ENCODE peak calls at places on chromosomes 3 and 15, in six cellular contexts. B, J, P, W, D and O are unnamed samples.
A peak's percentile ranks its signal among the peaks of the same experiment; 100 is the strongest.

GRCh38 chr15:92869263-92869940 is 30.7 kb upstream of the CHD2 start:
- DNase-seq in W (no peak), J (no peak), P (no peak), D (no peak), B (no peak), O (no peak)

GRCh38 chr3:77247063-77247462 is 207.2 kb downstream of the ROBO2 start:
- DNase-seq in P (no peak), J (no peak), W (no peak), D (no peak), B (no peak), O (no peak)

GRCh38 chr3:102478160-102478559 is 43.3 kb downstream of the ZPLD1 start:
- DNase-seq in B (no peak), W (no peak), D (no peak), P (no peak), J (no peak), O (no peak)

GRCh38 chr3:64109438-64109837 is 86.1 kb upstream of the PSMD6 start:
- DNase-seq in P (peak; percentile 74), B (no peak), W (no peak), J (no peak), D (no peak), O (peak; percentile 85)

GRCh38 chr3:61857297-61857696 is 295.9 kb downstream of the PTPRG start:
- DNase-seq in B (no peak), D (no peak), J (no peak), W (no peak), P (no peak), O (no peak)

GRCh38 chr3:14175383-14176037 is 2.9 kb downstream of the XPC start:
- DNase-seq in J (no peak), P (no peak), D (no peak), B (no peak), W (peak; percentile 58), O (no peak)

GRCh38 chr3:181311186-181311585 is 321.6 kb upstream of the DNAJC19 start:
- DNase-seq in D (no peak), W (no peak), B (no peak), J (no peak), P (no peak), O (no peak)

GRCh38 chr15:98548172-98548971 is 100.0 kb upstream of the IGF1R start:
- DNase-seq in W (peak; percentile 68), P (peak; percentile 91), J (peak; percentile 56), D (no peak), B (peak; percentile 51), O (peak; percentile 41)

GRCh38 chr15:73994419-73994883 is at the start of gene PML:
- DNase-seq in J (peak; percentile 88), W (peak; percentile 96), D (peak; percentile 88), B (peak; percentile 96), P (peak; percentile 98), O (peak; percentile 97)

GRCh38 chr3:128487813-128488635 is 5.0 kb downstream of the GATA2 start:
- DNase-seq in P (peak; percentile 95), B (peak; percentile 97), J (peak; percentile 88), W (peak; percentile 51), D (no peak), O (peak; percentile 40)

GRCh38 chr3:158110658-158111018 is 749 bp downstream of the RSRC1 start:
- DNase-seq in J (no peak), D (no peak), B (no peak), W (no peak), P (no peak), O (no peak)

GRCh38 chr3:161854232-161854771 is 357.7 kb downstream of the OTOL1 start:
- DNase-seq in D (no peak), J (peak; percentile 42), W (peak; percentile 3), P (no peak), B (peak; percentile 71), O (no peak)

GRCh38 chr15:82952156-82953081 is at the start of gene HOMER2:
- DNase-seq in W (peak; percentile 36), J (peak; percentile 28), B (peak; percentile 15), P (no peak), D (no peak), O (no peak)

GRCh38 chr3:149271669-149272068 is 50.0 kb upstream of the CP start:
- DNase-seq in J (no peak), B (no peak), W (no peak), D (no peak), P (no peak), O (no peak)

GRCh38 chr3:111548756-111549155 is 6.8 kb downstream of the CD96 start:
- DNase-seq in W (no peak), J (no peak), D (no peak), P (no peak), B (no peak), O (no peak)

GRCh38 chr3:21624514-21624913 is 126.5 kb downstream of the ZNF385D start:
- DNase-seq in W (no peak), B (peak; percentile 50), D (no peak), J (no peak), P (no peak), O (no peak)

GRCh38 chr3:125289429-125289828 is 76.9 kb upstream of the SLC12A8 start:
- DNase-seq in W (no peak), D (no peak), J (no peak), P (no peak), B (no peak), O (no peak)

GRCh38 chr15:66285462-66286280 is 7.7 kb upstream of the DIS3L start:
- DNase-seq in J (no peak), P (no peak), W (no peak), B (no peak), D (no peak), O (no peak)

GRCh38 chr3:71130516-71131384 is 452.8 kb downstream of the FOXP1 start:
- DNase-seq in W (peak; percentile 73), J (peak; percentile 43), D (no peak), P (peak; percentile 78), B (peak; percentile 74), O (peak; percentile 62)

GRCh38 chr3:109081746-109082510 is 36.0 kb downstream of the MORC1 start:
- DNase-seq in J (peak; percentile 40), P (no peak), B (peak; percentile 65), D (no peak), W (peak; percentile 25), O (no peak)

GRCh38 chr3:87052499-87053260 is 61.7 kb upstream of the VGLL3 start:
- DNase-seq in D (no peak), W (no peak), B (no peak), J (no peak), P (peak; percentile 58), O (no peak)

GRCh38 chr3:80688814-80689213 is 921.0 kb upstream of the ROBO1 start:
- DNase-seq in J (no peak), W (no peak), P (no peak), D (no peak), B (peak; percentile 72), O (no peak)

GRCh38 chr15:62389887-62390792 is 225.1 kb upstream of the C2CD4B start:
- DNase-seq in P (peak; percentile 91), B (peak; percentile 85), D (no peak), W (peak; percentile 80), J (peak; percentile 76), O (peak; percentile 77)

GRCh38 chr15:79160211-79160610 is 69.6 kb upstream of the RASGRF1 start:
- DNase-seq in J (no peak), W (no peak), D (no peak), B (no peak), P (peak; percentile 87), O (no peak)

GRCh38 chr3:85977615-85978338 is 1013.2 kb downstream of the VGLL3 start:
- DNase-seq in W (no peak), B (no peak), P (no peak), J (no peak), D (no peak), O (peak; percentile 33)

GRCh38 chr15:80727196-80727595 is 32.1 kb downstream of the ABHD17C start:
- DNase-seq in J (no peak), W (no peak), D (no peak), P (no peak), B (no peak), O (no peak)

GRCh38 chr15:80878242-80878866 is 99.2 kb downstream of the CEMIP start:
- DNase-seq in B (no peak), P (no peak), J (no peak), W (no peak), D (no peak), O (no peak)